ENCODE peak calls at places on chromosomes 7 and 10, in five cellular contexts. M, Y, C, L and J are unnamed samples.

GRCh38 chr7:21086688-21087087 is 300.0 kb upstream of the SP8 start:
- DNase-seq in M (no peak), Y (no peak), C (no peak), L (no peak), J (no peak)

GRCh38 chr10:22598488-22598887 is 115.9 kb downstream of the PIP4K2A start:
- DNase-seq in M (peak; percentile 55), Y (peak; percentile 33), C (no peak), L (no peak), J (no peak)

GRCh38 chr10:88497878-88498277 is 85.2 kb downstream of the RNLS start:
- DNase-seq in M (no peak), Y (no peak), C (no peak), L (no peak), J (no peak)

GRCh38 chr7:79973455-79973854 is 161.2 kb upstream of the GNAI1 start:
- DNase-seq in M (no peak), Y (no peak), C (no peak), L (no peak), J (no peak)

GRCh38 chr7:5230272-5231067 is 40.4 kb downstream of the WIPI2 start:
- DNase-seq in M (no peak), Y (no peak), C (no peak), L (no peak), J (no peak)

GRCh38 chr7:148485618-148486017 is 104.9 kb upstream of the C7orf33 start:
- DNase-seq in M (no peak), Y (no peak), C (no peak), L (peak; percentile 45), J (no peak)

GRCh38 chr7:103025341-103025740 is 49.3 kb downstream of the FBXL13 start:
- DNase-seq in M (no peak), Y (no peak), C (no peak), L (no peak), J (no peak)

GRCh38 chr7:142338633-142339501 is 81.0 kb upstream of the PRSS58 start:
- DNase-seq in M (no peak), Y (peak; percentile 19), C (no peak), L (no peak), J (no peak)

GRCh38 chr7:100826546-100827329 is 585 bp downstream of the EPHB4 start:
- DNase-seq in M (peak; percentile 3), Y (peak; percentile 30), C (no peak), L (no peak), J (peak; percentile 47)

GRCh38 chr10:58512470-58513188 is at the start of gene BICC1:
- DNase-seq in M (peak; percentile 33), Y (peak; percentile 57), C (peak; percentile 52), L (no peak), J (peak; percentile 66)

GRCh38 chr7:137718360-137718759 is 128.4 kb downstream of the DGKI start:
- DNase-seq in M (no peak), Y (no peak), C (no peak), L (no peak), J (no peak)

GRCh38 chr7:94368371-94368791 is 26.3 kb upstream of the COL1A2 start:
- DNase-seq in M (no peak), Y (peak; percentile 58), C (no peak), L (no peak), J (no peak)

GRCh38 chr7:86995052-86995725 is 64.3 kb downstream of the ELAPOR2 start:
- DNase-seq in M (no peak), Y (no peak), C (no peak), L (no peak), J (no peak)

GRCh38 chr10:48606530-48607355 is 1.9 kb upstream of the ARHGAP22 start:
- DNase-seq in M (no peak), Y (peak; percentile 99), C (no peak), L (no peak), J (no peak)

GRCh38 chr7:156618078-156618790 is 22.3 kb upstream of the RNF32 start:
- DNase-seq in M (no peak), Y (no peak), C (no peak), L (no peak), J (no peak)

GRCh38 chr10:114404171-114405010 is at the start of gene AFAP1L2:
- DNase-seq in M (no peak), Y (no peak), C (peak; percentile 59), L (no peak), J (peak; percentile 67)

GRCh38 chr10:62503871-62504270 is 129.7 kb downstream of the ZNF365 start:
- DNase-seq in M (no peak), Y (no peak), C (no peak), L (no peak), J (no peak)

GRCh38 chr7:55020481-55020871 is 1.7 kb downstream of the EGFR start:
- DNase-seq in M (no peak), Y (peak; percentile 52), C (no peak), L (no peak), J (peak; percentile 69)

GRCh38 chr10:44619521-44619920 is 234.6 kb upstream of the CXCL12 start:
- DNase-seq in M (no peak), Y (no peak), C (no peak), L (no peak), J (no peak)

GRCh38 chr7:156102267-156102666 is 290.0 kb upstream of the SHH start:
- DNase-seq in M (no peak), Y (no peak), C (no peak), L (no peak), J (no peak)

GRCh38 chr10:119025336-119025735 is 4.2 kb upstream of the NANOS1 start:
- DNase-seq in M (no peak), Y (peak; percentile 86), C (peak; percentile 45), L (no peak), J (peak; percentile 74)

GRCh38 chr10:84179059-84179710 is 5.6 kb downstream of the GPR15LG start:
- DNase-seq in M (no peak), Y (peak; percentile 57), C (no peak), L (peak; percentile 63), J (no peak)

GRCh38 chr10:70903262-70903921 is 15.0 kb upstream of the PCBD1 start:
- DNase-seq in M (peak; percentile 56), Y (peak; percentile 56), C (peak; percentile 73), L (no peak), J (peak; percentile 68)

GRCh38 chr7:133593561-133593960 is 340.7 kb downstream of the EXOC4 start:
- DNase-seq in M (no peak), Y (no peak), C (no peak), L (no peak), J (no peak)

GRCh38 chr7:27686315-27686714 is 23.6 kb upstream of the HIBADH start:
- DNase-seq in M (no peak), Y (peak; percentile 64), C (no peak), L (no peak), J (no peak)

GRCh38 chr10:104089621-104090020 is 3.9 kb upstream of the COL17A1 start:
- DNase-seq in M (no peak), Y (peak; percentile 13), C (no peak), L (no peak), J (no peak)

GRCh38 chr10:68303849-68304412 is 27.9 kb upstream of the HNRNPH3 start:
- DNase-seq in M (no peak), Y (no peak), C (no peak), L (no peak), J (no peak)

GRCh38 chr7:46990761-46991160 is 591.1 kb downstream of the TNS3 start:
- DNase-seq in M (no peak), Y (no peak), C (no peak), L (no peak), J (no peak)

GRCh38 chr10:24981161-24981710 is 28.8 kb upstream of the PRTFDC1 start:
- DNase-seq in M (no peak), Y (no peak), C (no peak), L (no peak), J (peak; percentile 64)

GRCh38 chr7:90396420-90396819 is 6.8 kb upstream of the CLDN12 start:
- DNase-seq in M (no peak), Y (no peak), C (no peak), L (no peak), J (no peak)

GRCh38 chr10:7288060-7288690 is 122.7 kb downstream of the SFMBT2 start:
- DNase-seq in M (no peak), Y (no peak), C (no peak), L (no peak), J (no peak)

GRCh38 chr10:123997486-123998196 is 95.8 kb downstream of the CHST15 start:
- DNase-seq in M (no peak), Y (peak; percentile 88), C (peak; percentile 33), L (no peak), J (no peak)